ENCODE peak calls at places on chromosomes 4 and X, in four cellular contexts. C is GM20000, P is fibroblast of lung, X is SK-N-DZ. F is an unnamed sample.

GRCh38 chrX:8851487-8851886 is 50.3 kb upstream of the FAM9A start:
- DNase-seq in C (no peak), P (no peak), X (no peak), F (no peak)

GRCh38 chrX:1587161-1587560 is 4.2 kb upstream of the AKAP17A start:
- DNase-seq in C (no peak), P (no peak), X (no peak), F (no peak)

GRCh38 chr4:149347139-149347538 is 468.5 kb downstream of the IQCM start:
- DNase-seq in C (no peak), P (peak; percentile 63), X (no peak), F (no peak)

GRCh38 chrX:67435536-67435935 is 108.3 kb upstream of the AR start:
- DNase-seq in C (no peak), P (no peak), X (no peak), F (no peak)

GRCh38 chrX:40383969-40384368 is 196.8 kb upstream of the ATP6AP2 start:
- DNase-seq in C (no peak), P (no peak), X (no peak), F (no peak)

GRCh38 chr4:141922224-141922623 is 285.8 kb downstream of the IL15 start:
- DNase-seq in C (no peak), P (no peak), X (no peak), F (no peak)

GRCh38 chr4:54687887-54688841 is 30.4 kb downstream of the KIT start:
- DNase-seq in C (no peak), P (no peak), X (no peak), F (peak; percentile 15)

GRCh38 chrX:69362889-69363288 is 141.2 kb upstream of the NALF2 start:
- DNase-seq in C (no peak), P (peak; percentile 47), X (no peak), F (peak; percentile 18)

GRCh38 chr4:174023641-174024040 is 259.8 kb downstream of the FBXO8 start:
- DNase-seq in C (no peak), P (no peak), X (peak; percentile 80), F (no peak)

GRCh38 chr4:71456841-71457240 is 118.0 kb downstream of the SLC4A4 start:
- DNase-seq in C (no peak), P (peak; percentile 72), X (no peak), F (no peak)

GRCh38 chrX:48826135-48826875 is at the start of gene ERAS:
- DNase-seq in C (peak; percentile 42), P (no peak), X (no peak), F (no peak)

GRCh38 chr4:127410201-127410600 is 222.6 kb upstream of the INTU start:
- DNase-seq in C (no peak), P (peak; percentile 22), X (no peak), F (no peak)

GRCh38 chr4:61922766-61923165 is 722.6 kb downstream of the ADGRL3 start:
- DNase-seq in C (no peak), P (no peak), X (no peak), F (no peak)

GRCh38 chr4:113116414-113117345 is 67.2 kb downstream of the ANK2 start:
- DNase-seq in C (no peak), P (no peak), X (no peak), F (no peak)

GRCh38 chr4:153217440-153217839 is 13.2 kb downstream of the TRIM2 start:
- DNase-seq in C (no peak), P (peak; percentile 42), X (no peak), F (no peak)

GRCh38 chrX:24619647-24620046 is 27.5 kb downstream of the PCYT1B start:
- DNase-seq in C (no peak), P (peak; percentile 62), X (no peak), F (no peak)

GRCh38 chr4:120858776-120859175 is 63.8 kb downstream of the PRDM5 start:
- DNase-seq in C (no peak), P (peak; percentile 18), X (no peak), F (no peak)

GRCh38 chrX:81168391-81168790 is 33.3 kb downstream of the HMGN5 start:
- DNase-seq in C (no peak), P (no peak), X (no peak), F (no peak)

GRCh38 chr4:98646422-98646821 is 12.0 kb downstream of the TSPAN5 start:
- DNase-seq in C (no peak), P (no peak), X (no peak), F (no peak)

F was measured in GM06990.